ENCODE peak calls at places on chromosomes 12 and 14, in four cellular contexts. One of them, this sample, is unnamed.
A peak's percentile ranks its signal among the peaks of the same experiment; 100 is the strongest.

GRCh38 chr14:56423591-56423991 is 156.0 kb upstream of the TMEM260 start:
- DNase-seq in HCT116: no peak
- DNase-seq in upper lobe of right lung: no peak
- DNase-seq in mammary epithelial cell: no peak
- DNase-seq in this sample: no peak

GRCh38 chr14:101992708-101993107 is 28.3 kb downstream of the DYNC1H1 start:
- DNase-seq in HCT116: no peak
- DNase-seq in upper lobe of right lung: no peak
- DNase-seq in mammary epithelial cell: no peak
- DNase-seq in this sample: no peak

GRCh38 chr12:47982311-47982710 is 18.9 kb downstream of the TMEM106C start:
- DNase-seq in HCT116: no peak
- DNase-seq in upper lobe of right lung: no peak
- DNase-seq in mammary epithelial cell: no peak
- DNase-seq in this sample: no peak

GRCh38 chr14:22981090-22982012 is 1.0 kb downstream of the AJUBA start:
- DNase-seq in HCT116: no peak
- DNase-seq in upper lobe of right lung: peak; percentile 73
- DNase-seq in mammary epithelial cell: peak; percentile 34
- DNase-seq in this sample: peak; percentile 79

GRCh38 chr12:39592295-39592694 is 27.3 kb downstream of the ABCD2 start:
- DNase-seq in HCT116: no peak
- DNase-seq in upper lobe of right lung: no peak
- DNase-seq in mammary epithelial cell: no peak
- DNase-seq in this sample: no peak

GRCh38 chr14:78985668-78986073 is 815.5 kb downstream of the NRXN3 start:
- DNase-seq in HCT116: no peak
- DNase-seq in upper lobe of right lung: no peak
- DNase-seq in mammary epithelial cell: no peak
- DNase-seq in this sample: no peak

GRCh38 chr12:120142231-120142877 is 25.8 kb upstream of the RAB35 start:
- DNase-seq in HCT116: no peak
- DNase-seq in upper lobe of right lung: no peak
- DNase-seq in mammary epithelial cell: no peak
- DNase-seq in this sample: no peak

GRCh38 chr12:106248849-106249371 is 1.1 kb upstream of the CKAP4 start:
- DNase-seq in HCT116: no peak
- DNase-seq in upper lobe of right lung: no peak
- DNase-seq in mammary epithelial cell: peak; percentile 46
- DNase-seq in this sample: no peak

GRCh38 chr14:50301914-50302313 is 10.1 kb downstream of the L2HGDH start:
- DNase-seq in HCT116: no peak
- DNase-seq in upper lobe of right lung: no peak
- DNase-seq in mammary epithelial cell: peak; percentile 32
- DNase-seq in this sample: no peak

GRCh38 chr14:50303744-50304471 is 8.1 kb downstream of the L2HGDH start:
- DNase-seq in HCT116: no peak
- DNase-seq in upper lobe of right lung: peak; percentile 69
- DNase-seq in mammary epithelial cell: no peak
- DNase-seq in this sample: no peak

DNA sequence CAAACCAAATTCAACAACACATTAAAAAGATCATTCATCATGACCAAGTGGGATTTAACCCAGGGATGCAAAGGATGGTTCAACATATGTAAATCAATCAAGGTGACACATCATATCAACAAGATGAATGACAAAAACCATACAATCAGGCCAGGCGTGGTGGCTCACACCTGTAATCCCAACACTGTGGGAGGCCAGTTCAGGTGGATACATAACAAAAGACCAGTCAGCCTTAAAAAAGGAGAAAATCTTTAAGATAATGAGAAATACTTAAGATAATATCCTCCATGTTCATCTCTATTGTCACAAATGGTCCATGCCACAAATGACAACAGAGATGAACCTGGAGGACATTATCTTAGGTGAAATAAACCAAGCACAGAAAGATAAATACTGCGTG is 12.4 kb downstream of the L2HGDH start:
- DNase-seq in HCT116: no peak
- DNase-seq in upper lobe of right lung: no peak
- DNase-seq in mammary epithelial cell: no peak
- DNase-seq in this sample: no peak
- H3K27ac ChIP-seq in HCT116: no peak overlapping the region
- H3K27ac ChIP-seq in upper lobe of right lung: no peak overlapping the region
- H3K27ac ChIP-seq in mammary epithelial cell: no peak overlapping the region
- H3K27ac ChIP-seq in this sample: no peak overlapping the region

DNA sequence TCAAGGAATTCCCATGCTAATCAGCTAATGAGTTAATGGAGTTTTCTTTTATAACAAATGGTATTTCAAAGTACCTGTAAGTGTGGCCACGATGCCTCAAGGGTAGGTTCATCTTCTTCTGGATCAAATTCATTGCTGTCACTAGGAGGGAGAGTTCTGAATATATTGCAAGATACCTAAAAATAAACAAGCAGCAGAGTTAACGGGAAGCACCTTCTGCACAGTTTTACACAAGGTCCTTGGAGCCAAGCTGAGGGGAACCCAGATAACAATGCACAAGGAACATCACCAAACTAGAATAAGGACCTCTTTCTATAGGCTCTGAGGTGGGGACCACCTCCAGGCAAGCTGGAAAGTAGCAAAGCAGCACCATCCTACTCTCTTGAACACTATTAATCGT is 103.2 kb upstream of the GPHB5 start:
- DNase-seq in HCT116: no peak
- DNase-seq in upper lobe of right lung: no peak
- DNase-seq in mammary epithelial cell: no peak
- DNase-seq in this sample: no peak
- H3K9me3 ChIP-seq in HCT116: no peaks in the 10 kb centered on the region
- H3K9me3 ChIP-seq in upper lobe of right lung: no peaks in the 10 kb centered on the region
- H3K9me3 ChIP-seq in mammary epithelial cell: no peaks in the 10 kb centered on the region
- H3K9me3 ChIP-seq in this sample: no peaks in the 10 kb centered on the region

GRCh38 chr14:34064349-34064748 is 113.5 kb upstream of the EGLN3 start:
- DNase-seq in HCT116: no peak
- DNase-seq in upper lobe of right lung: no peak
- DNase-seq in mammary epithelial cell: peak; percentile 40
- DNase-seq in this sample: peak; percentile 70
- H3K27ac ChIP-seq in HCT116: no peak overlapping the region
- H3K27ac ChIP-seq in upper lobe of right lung: no peak overlapping the region
- H3K27ac ChIP-seq in mammary epithelial cell: no peak overlapping the region
- H3K27ac ChIP-seq in this sample: no peak overlapping the region

DNA sequence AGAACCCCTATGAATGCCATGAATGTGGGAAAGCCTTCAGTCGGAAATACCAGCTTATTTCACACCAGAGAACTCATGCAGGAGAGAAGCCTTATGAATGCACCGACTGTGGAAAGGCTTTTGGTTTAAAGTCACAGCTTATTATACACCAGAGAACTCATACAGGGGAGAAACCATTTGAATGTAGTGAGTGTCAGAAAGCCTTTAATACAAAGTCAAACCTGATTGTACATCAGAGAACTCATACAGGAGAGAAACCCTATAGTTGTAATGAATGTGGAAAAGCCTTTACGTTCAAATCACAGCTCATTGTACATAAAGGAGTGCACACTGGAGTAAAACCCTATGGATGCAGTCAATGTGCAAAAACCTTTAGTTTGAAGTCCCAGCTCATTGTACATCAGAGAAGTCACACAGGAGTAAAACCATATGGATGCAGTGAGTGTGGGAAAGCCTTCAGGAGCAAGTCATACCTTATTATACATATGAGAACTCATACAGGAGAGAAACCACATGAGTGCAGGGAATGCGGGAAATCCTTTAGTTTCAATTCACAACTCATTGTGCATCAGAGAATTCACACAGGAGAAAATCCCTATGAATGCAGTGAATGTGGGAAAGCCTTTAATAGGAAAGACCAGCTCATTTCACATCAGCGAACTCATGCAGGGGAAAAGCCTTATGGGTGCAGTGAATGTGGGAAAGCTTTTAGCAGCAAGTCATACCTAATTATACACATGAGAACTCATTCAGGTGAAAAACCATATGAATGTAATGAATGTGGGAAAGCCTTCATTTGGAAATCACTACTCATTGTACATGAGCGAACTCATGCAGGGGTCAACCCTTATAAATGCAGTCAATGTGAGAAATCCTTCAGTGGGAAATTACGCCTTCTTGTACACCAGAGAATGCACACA is 22.3 kb downstream of the ZNF268 start:
- DNase-seq in HCT116: no peak
- DNase-seq in upper lobe of right lung: no peak
- DNase-seq in mammary epithelial cell: no peak
- DNase-seq in this sample: no peak
- H3K9me3 ChIP-seq in HCT116: peaks cover 60% of the 10 kb centered on the region
- H3K9me3 ChIP-seq in upper lobe of right lung: peaks cover 89% of the 10 kb centered on the region
- H3K9me3 ChIP-seq in mammary epithelial cell: peaks cover 68% of the 10 kb centered on the region
- H3K9me3 ChIP-seq in this sample: peaks cover 24% of the 10 kb centered on the region

DNA sequence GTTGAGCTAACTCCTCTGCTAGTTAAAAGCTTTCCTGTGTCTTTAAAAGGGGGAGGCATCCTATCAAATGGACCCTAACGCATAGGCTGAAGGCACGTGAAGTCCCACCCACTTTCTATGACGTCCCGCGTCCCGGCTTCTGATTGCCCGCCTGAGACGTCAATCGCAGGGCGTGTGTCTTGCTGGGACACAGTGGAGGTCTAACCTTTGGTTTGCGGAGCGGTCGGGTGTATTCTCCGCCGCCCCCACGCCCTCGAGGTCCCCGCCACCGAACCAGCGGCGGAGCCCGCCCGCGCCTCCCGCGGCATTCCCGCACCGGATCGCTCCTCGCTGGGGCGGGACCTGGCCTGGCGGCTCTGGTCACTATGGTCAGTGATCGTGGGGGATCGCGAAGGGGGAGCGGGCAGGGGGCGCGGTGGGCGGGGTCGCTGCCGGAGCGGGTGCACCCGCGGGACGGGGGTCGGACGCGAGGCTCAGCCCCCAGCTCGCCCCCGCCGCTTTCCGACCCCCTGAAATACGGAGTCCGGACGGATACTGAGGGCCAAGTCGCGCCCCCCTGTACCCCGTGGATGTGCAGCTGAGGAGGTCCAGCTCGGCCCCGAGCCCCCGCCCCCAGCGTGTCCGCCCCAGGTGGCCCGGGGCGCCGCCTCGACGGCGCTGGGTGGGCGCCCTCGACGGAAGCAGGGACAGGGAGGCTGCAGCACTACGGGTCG is at the start of gene OTUB2:
- DNase-seq in HCT116: peak; percentile 97
- DNase-seq in upper lobe of right lung: peak; percentile 97
- DNase-seq in mammary epithelial cell: peak; percentile 100
- DNase-seq in this sample: peak; percentile 99
- H3K27ac ChIP-seq in HCT116: peak within 1 kb of the TSS; percentile 6
- H3K27ac ChIP-seq in upper lobe of right lung: peak within 1 kb of the TSS; percentile 42
- H3K27ac ChIP-seq in mammary epithelial cell: peak within 1 kb of the TSS; percentile 42
- H3K27ac ChIP-seq in this sample: no peak within 1 kb of the TSS